ENCODE peak calls at places on chromosomes 13 and 19, in six cellular contexts. G is HuH-7, V is cardiac fibroblast, Y is endothelial cell, J is Calu3, B is thoracic aorta. D is an unnamed sample.

GRCh38 chr13:105272660-105273631 is 1262.5 kb downstream of the EFNB2 start:
- DNase-seq in G (no peak), V (no peak), Y (no peak), J (no peak), B (no peak), D (no peak)

GRCh38 chr13:49093376-49093775 is 117.7 kb downstream of the FNDC3A start:
- DNase-seq in G (no peak), V (no peak), Y (no peak), J (no peak), B (no peak), D (no peak)

GRCh38 chr13:26985285-26985878 is 186.2 kb downstream of the USP12 start:
- DNase-seq in G (peak; percentile 51), V (peak; percentile 89), Y (peak; percentile 70), J (peak; percentile 65), B (peak; percentile 31), D (peak; percentile 83)

GRCh38 chr19:49567722-49568454 is 12.5 kb downstream of the NOSIP start:
- DNase-seq in G (no peak), V (no peak), Y (no peak), J (no peak), B (no peak), D (peak; percentile 47)

GRCh38 chr19:43423779-43424178 is 9.1 kb downstream of the TEX101 start:
- DNase-seq in G (no peak), V (no peak), Y (no peak), J (no peak), B (no peak), D (no peak)

GRCh38 chr19:7007859-7008258 is 13.4 kb downstream of the MBD3L2B start:
- DNase-seq in G (no peak), V (no peak), Y (no peak), J (no peak), B (no peak), D (no peak)

GRCh38 chr13:113239986-113240385 is 30.6 kb downstream of the CUL4A start:
- DNase-seq in G (no peak), V (no peak), Y (no peak), J (no peak), B (no peak), D (no peak)

GRCh38 chr19:18416778-18417249 is 2.4 kb upstream of the SSBP4 start:
- DNase-seq in G (peak; percentile 76), V (peak; percentile 96), Y (peak; percentile 90), J (peak; percentile 80), B (peak; percentile 82), D (peak; percentile 86)

GRCh38 chr19:50008532-50008931 is 16.6 kb downstream of the VRK3 start:
- DNase-seq in G (peak; percentile 37), V (peak; percentile 12), Y (peak; percentile 43), J (no peak), B (no peak), D (no peak)

GRCh38 chr13:39451301-39451700 is 151.7 kb downstream of the LHFPL6 start:
- DNase-seq in G (no peak), V (peak; percentile 62), Y (no peak), J (no peak), B (no peak), D (peak; percentile 83)

GRCh38 chr19:2273356-2274184 is 8.4 kb downstream of the PEAK3 start:
- DNase-seq in G (peak; percentile 88), V (peak; percentile 81), Y (peak; percentile 91), J (peak; percentile 83), B (no peak), D (peak; percentile 92)

GRCh38 chr13:36981156-36981743 is 17.9 kb downstream of the ALG5 start:
- DNase-seq in G (no peak), V (peak; percentile 80), Y (no peak), J (no peak), B (no peak), D (peak; percentile 62)

GRCh38 chr13:23551213-23552008 is 18.8 kb upstream of the TNFRSF19 start:
- DNase-seq in G (no peak), V (no peak), Y (no peak), J (no peak), B (no peak), D (no peak)

GRCh38 chr13:35527451-35527850 is 51.0 kb upstream of the MAB21L1 start:
- DNase-seq in G (no peak), V (no peak), Y (no peak), J (no peak), B (no peak), D (no peak)

GRCh38 chr19:15374796-15375440 is 4.7 kb downstream of the AKAP8 start:
- DNase-seq in G (no peak), V (no peak), Y (no peak), J (no peak), B (no peak), D (no peak)

GRCh38 chr19:44539236-44539819 is 9.9 kb upstream of the CEACAM20 start:
- DNase-seq in G (no peak), V (no peak), Y (no peak), J (no peak), B (no peak), D (no peak)

GRCh38 chr13:42832341-42833153 is 51.2 kb downstream of the FAM216B start:
- DNase-seq in G (no peak), V (peak; percentile 88), Y (no peak), J (no peak), B (no peak), D (no peak)

GRCh38 chr19:54473071-54473941 is at the start of gene CDC42EP5:
- DNase-seq in G (no peak), V (peak; percentile 94), Y (peak; percentile 40), J (peak; percentile 66), B (no peak), D (no peak)

GRCh38 chr19:16952046-16952445 is 63.2 kb downstream of the F2RL3 start:
- DNase-seq in G (no peak), V (no peak), Y (no peak), J (no peak), B (no peak), D (no peak)

D was measured in HAP-1.